ENCODE peak calls at places on chromosome 5, in seven cellular contexts. X, O, T, W, P, L and U are unnamed samples.

GRCh38 chr5:55600086-55600485 is 65.3 kb upstream of the PLPP1 start:
- DNase-seq in X (no peak), O (no peak), T (no peak), W (no peak), P (no peak), L (no peak), U (no peak)

GRCh38 chr5:107468286-107468685 is 202.5 kb downstream of the EFNA5 start:
- DNase-seq in X (no peak), O (no peak), T (no peak), W (no peak), P (no peak), L (no peak), U (no peak)

GRCh38 chr5:131514316-131515275 is 120.4 kb downstream of the RAPGEF6 start:
- DNase-seq in X (no peak), O (no peak), T (no peak), W (peak; percentile 42), P (peak; percentile 17), L (no peak), U (no peak)

GRCh38 chr5:5765066-5765465 is 342.6 kb downstream of the ICE1 start:
- DNase-seq in X (no peak), O (no peak), T (no peak), W (no peak), P (no peak), L (no peak), U (no peak)

GRCh38 chr5:111562566-111562965 is 50.2 kb upstream of the STARD4 start:
- DNase-seq in X (no peak), O (no peak), T (no peak), W (no peak), P (no peak), L (no peak), U (no peak)

GRCh38 chr5:171131499-171131898 is 177.5 kb upstream of the TLX3 start:
- DNase-seq in X (no peak), O (no peak), T (no peak), W (no peak), P (no peak), L (no peak), U (no peak)

GRCh38 chr5:74665246-74665645 is 19.8 kb upstream of the HEXB start:
- DNase-seq in X (peak; percentile 28), O (no peak), T (no peak), W (no peak), P (no peak), L (no peak), U (no peak)

GRCh38 chr5:98349251-98349989 is 424.0 kb upstream of the RGMB start:
- DNase-seq in X (peak; percentile 52), O (no peak), T (no peak), W (peak; percentile 94), P (no peak), L (peak; percentile 67), U (no peak)

GRCh38 chr5:65190328-65191053 is 291.2 kb downstream of the ADAMTS6 start:
- DNase-seq in X (peak; percentile 97), O (no peak), T (no peak), W (peak; percentile 70), P (peak; percentile 27), L (peak; percentile 96), U (no peak)

GRCh38 chr5:107553063-107553676 is 117.6 kb downstream of the EFNA5 start:
- DNase-seq in X (no peak), O (no peak), T (no peak), W (peak; percentile 34), P (no peak), L (no peak), U (peak; percentile 73)

GRCh38 chr5:159198063-159199036 is 11.0 kb downstream of the RNF145 start:
- DNase-seq in X (no peak), O (no peak), T (no peak), W (no peak), P (peak; percentile 72), L (no peak), U (no peak)

GRCh38 chr5:137621861-137622823 is 113.7 kb downstream of the KLHL3 start:
- DNase-seq in X (no peak), O (no peak), T (no peak), W (peak; percentile 81), P (no peak), L (peak; percentile 35), U (no peak)

GRCh38 chr5:138305797-138306196 is 25.8 kb downstream of the CDC25C start:
- DNase-seq in X (no peak), O (no peak), T (peak; percentile 10), W (no peak), P (no peak), L (no peak), U (no peak)

GRCh38 chr5:129094087-129094923 is at the start of gene ISOC1:
- DNase-seq in X (peak; percentile 87), O (peak; percentile 94), T (peak; percentile 55), W (peak; percentile 95), P (peak; percentile 93), L (peak; percentile 90), U (peak; percentile 92)

GRCh38 chr5:1011741-1012315 is 3.2 kb downstream of the NKD2 start:
- DNase-seq in X (no peak), O (no peak), T (no peak), W (no peak), P (no peak), L (no peak), U (peak; percentile 15)

GRCh38 chr5:150599917-150600511 is 40.4 kb upstream of the SYNPO start:
- DNase-seq in X (peak; percentile 61), O (no peak), T (no peak), W (peak; percentile 65), P (no peak), L (peak; percentile 70), U (no peak)

DNA sequence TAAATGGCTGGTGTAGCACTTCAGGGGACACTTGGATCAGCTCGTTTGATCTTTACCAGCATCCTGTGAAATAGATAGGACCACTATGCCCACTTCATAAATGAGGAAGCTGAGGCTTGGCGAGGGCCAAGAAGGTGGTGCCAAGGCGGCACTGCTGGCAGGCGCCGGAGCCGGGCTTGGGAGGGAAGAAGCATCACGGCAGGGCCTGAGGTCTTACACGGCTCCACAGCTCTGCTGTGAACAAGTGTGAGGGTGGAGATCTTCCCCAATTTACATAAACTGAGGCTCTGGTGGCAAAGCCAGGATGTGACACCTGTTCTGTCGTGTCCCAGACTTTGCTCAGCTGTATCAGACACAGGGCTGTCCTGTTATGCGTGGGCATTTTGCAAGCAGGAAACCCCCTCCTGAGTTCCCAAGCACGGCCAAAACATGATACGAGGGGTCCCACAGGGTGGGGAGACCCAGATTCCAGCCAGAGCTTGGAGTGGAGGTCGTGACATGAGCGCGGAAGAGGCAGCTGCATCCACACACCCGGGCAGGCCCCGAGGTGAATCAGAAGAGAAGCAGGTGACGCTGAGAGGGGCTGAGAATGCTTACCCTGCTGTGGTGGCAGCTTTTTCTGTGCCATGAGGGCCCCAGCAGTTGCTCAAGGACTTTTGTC is 117.5 kb upstream of the BOD1 start:
- DNase-seq in X (no peak), O (no peak), T (no peak), W (no peak), P (peak; percentile 82), L (no peak), U (no peak)
- TF ChIP-seq CTCF in X (no peak), O (no peak), T (no peak), W (no peak), P (no peak), L (no peak), U (no peak)

GRCh38 chr5:56951131-56951945 is 585 bp downstream of the MIER3 start:
- DNase-seq in X (no peak), O (peak; percentile 45), T (no peak), W (no peak), P (peak; percentile 42), L (peak; percentile 5), U (peak; percentile 89)
- TF ChIP-seq CTCF in X (no peak), O (peak; percentile 40), T (no peak), W (peak; percentile 11), P (no peak), L (no peak), U (no peak)

DNA sequence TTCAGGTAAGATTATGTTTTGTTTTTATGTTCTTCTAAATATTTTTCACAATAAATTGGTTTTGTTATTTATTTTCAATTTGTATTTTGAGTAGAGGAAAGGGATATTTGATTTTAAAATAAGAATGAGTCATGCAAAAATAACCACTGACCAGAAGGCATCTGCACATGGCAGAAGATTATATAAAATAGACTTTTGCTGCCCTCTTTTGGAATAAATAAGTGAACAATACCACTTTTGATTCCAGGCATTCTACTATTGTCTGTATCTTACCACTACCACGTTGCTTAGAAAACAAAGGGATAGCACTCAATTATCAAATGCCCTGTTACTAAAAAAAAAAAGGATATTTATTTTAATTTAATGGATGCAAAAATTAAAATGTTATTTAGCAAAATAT is 227.3 kb upstream of the ITGA1 start:
- DNase-seq in X (peak; percentile 33), O (no peak), T (peak; percentile 13), W (peak; percentile 56), P (no peak), L (peak; percentile 4), U (no peak)
- TF ChIP-seq CTCF in X (no peak), O (peak; percentile 27), T (peak; percentile 36), W (peak; percentile 51), P (no peak), L (no peak), U (no peak)

GRCh38 chr5:139654464-139654863 is 6.3 kb downstream of the CXXC5 start:
- DNase-seq in X (no peak), O (no peak), T (no peak), W (no peak), P (no peak), L (no peak), U (no peak)

GRCh38 chr5:139651502-139651862 is 3.3 kb downstream of the CXXC5 start:
- DNase-seq in X (no peak), O (no peak), T (no peak), W (peak; percentile 20), P (no peak), L (peak; percentile 49), U (no peak)

GRCh38 chr5:139651863-139652787 is 4.0 kb downstream of the CXXC5 start:
- DNase-seq in X (peak; percentile 77), O (peak; percentile 81), T (no peak), W (peak; percentile 73), P (peak; percentile 93), L (peak; percentile 84), U (peak; percentile 58)

GRCh38 chr5:139653616-139654015 is 5.5 kb downstream of the CXXC5 start:
- DNase-seq in X (no peak), O (no peak), T (no peak), W (no peak), P (no peak), L (no peak), U (no peak)

GRCh38 chr5:139652788-139653241 is 4.7 kb downstream of the CXXC5 start:
- DNase-seq in X (no peak), O (no peak), T (no peak), W (no peak), P (peak; percentile 63), L (peak; percentile 54), U (no peak)
- TF ChIP-seq CTCF in X (no peak), O (no peak), T (no peak), W (no peak), P (no peak), L (no peak), U (no peak)

GRCh38 chr5:2177244-2177643 is 294.5 kb upstream of the IRX4 start:
- DNase-seq in X (no peak), O (no peak), T (no peak), W (no peak), P (no peak), L (no peak), U (no peak)
- TF ChIP-seq CTCF in X (no peak), O (no peak), T (no peak), W (no peak), P (no peak), L (no peak), U (no peak)

GRCh38 chr5:91383027-91383955 is at the start of gene ARRDC3:
- DNase-seq in X (peak; percentile 96), O (peak; percentile 97), T (peak; percentile 86), W (peak; percentile 98), P (peak; percentile 84), L (peak; percentile 97), U (peak; percentile 96)
- TF ChIP-seq CTCF in X (no peak), O (no peak), T (no peak), W (no peak), P (no peak), L (no peak), U (no peak)

GRCh38 chr5:71573611-71574010 is 13.5 kb upstream of the MCCC2 start:
- DNase-seq in X (no peak), O (no peak), T (no peak), W (no peak), P (no peak), L (no peak), U (no peak)
- TF ChIP-seq CTCF in X (no peak), O (no peak), T (peak; percentile 19), W (no peak), P (no peak), L (no peak), U (no peak)